ENCODE peak calls at places on chromosomes 4 and X, in seven cellular contexts. Z, J, X, C, L, A and Q are unnamed samples. For H3K4me1, the result is how much of the 10 kb centered on the place peaks cover.

GRCh38 chrX:81120936-81121351 is 80.8 kb downstream of the HMGN5 start:
- DNase-seq in C (peak), X (peak), L (peak), Z (peak), J (peak), A (no peak), Q (peak)

GRCh38 chr4:64584981-64585557 is 175.8 kb upstream of the TECRL start:
- DNase-seq in X (peak), C (no peak), A (no peak), J (no peak), L (peak), Z (no peak), Q (peak)

GRCh38 chrX:17596051-17596450 is 141.2 kb upstream of the SCML1 start:
- DNase-seq in X (peak), Z (no peak), C (no peak), A (no peak), L (peak), J (no peak), Q (no peak)

GRCh38 chr4:176841730-176842129 is 49.0 kb upstream of the VEGFC start:
- DNase-seq in L (peak), A (no peak), J (no peak), C (no peak), X (no peak), Z (no peak), Q (no peak)

GRCh38 chr4:174402470-174403176 is 118.9 kb downstream of the CEP44 start:
- DNase-seq in A (no peak), X (peak), C (no peak), Z (no peak), J (no peak), L (no peak), Q (no peak)

GRCh38 chr4:183408791-183409190 is 35.6 kb upstream of the CDKN2AIP start:
- DNase-seq in X (no peak), A (no peak), L (no peak), C (no peak), J (peak), Z (no peak), Q (peak)

GRCh38 chr4:1290165-1290977 is 680 bp downstream of the MAEA start:
- DNase-seq in J (peak), A (no peak), C (no peak), Z (no peak), X (peak), L (peak), Q (peak)

GRCh38 chrX:138847930-138848329 is 136.4 kb upstream of the FGF13 start:
- DNase-seq in J (no peak), C (no peak), Z (no peak), A (no peak), L (no peak), X (peak), Q (no peak)

GRCh38 chr4:155530290-155530689 is 136.4 kb upstream of the GUCY1A1 start:
- DNase-seq in A (no peak), C (no peak), Z (no peak), X (no peak), J (no peak), L (peak), Q (no peak)

GRCh38 chrX:103629295-103630170 is 758 bp downstream of the TCEAL1 start:
- DNase-seq in J (peak), L (peak), Z (no peak), A (peak), X (peak), C (peak), Q (peak)

GRCh38 chrX:69063486-69063885 is 101.8 kb downstream of the PJA1 start:
- DNase-seq in C (no peak), A (peak), X (no peak), Z (no peak), L (no peak), J (peak), Q (no peak)

GRCh38 chr4:150401083-150401687 is 180.8 kb upstream of the MAB21L2 start:
- DNase-seq in A (no peak), C (no peak), L (no peak), X (no peak), J (no peak), Z (no peak), Q (no peak)

GRCh38 chr4:139530833-139531427 is 25.1 kb downstream of the SETD7 start:
- DNase-seq in L (peak), J (peak), A (no peak), X (peak), Z (peak), C (no peak), Q (peak)

GRCh38 chr4:47466061-47466785 is 2.7 kb upstream of the COMMD8 start:
- DNase-seq in L (no peak), Z (no peak), C (no peak), A (no peak), J (no peak), X (no peak), Q (no peak)

GRCh38 chr4:186644737-186645261 is 78.9 kb downstream of the FAT1 start:
- DNase-seq in X (no peak), Z (no peak), A (no peak), J (no peak), L (no peak), C (peak), Q (peak)

GRCh38 chr4:52037730-52038108 is 380 bp downstream of the SGCB start:
- DNase-seq in Z (no peak), X (peak), A (no peak), L (peak), C (peak), J (no peak), Q (peak)

GRCh38 chr4:136150046-136150445 is 1382.2 kb downstream of the PCDH18 start:
- DNase-seq in Z (no peak), C (no peak), J (no peak), L (no peak), X (no peak), A (no peak), Q (no peak)

GRCh38 chrX:45758319-45758718 is 557.6 kb upstream of the DIPK2B start:
- DNase-seq in J (no peak), X (no peak), L (peak), A (no peak), C (no peak), Z (no peak), Q (peak)

GRCh38 chr4:107665001-107665400 is 55.0 kb downstream of the PAPSS1 start:
- DNase-seq in L (peak), A (no peak), Z (no peak), C (no peak), J (no peak), X (no peak), Q (no peak)

DNA sequence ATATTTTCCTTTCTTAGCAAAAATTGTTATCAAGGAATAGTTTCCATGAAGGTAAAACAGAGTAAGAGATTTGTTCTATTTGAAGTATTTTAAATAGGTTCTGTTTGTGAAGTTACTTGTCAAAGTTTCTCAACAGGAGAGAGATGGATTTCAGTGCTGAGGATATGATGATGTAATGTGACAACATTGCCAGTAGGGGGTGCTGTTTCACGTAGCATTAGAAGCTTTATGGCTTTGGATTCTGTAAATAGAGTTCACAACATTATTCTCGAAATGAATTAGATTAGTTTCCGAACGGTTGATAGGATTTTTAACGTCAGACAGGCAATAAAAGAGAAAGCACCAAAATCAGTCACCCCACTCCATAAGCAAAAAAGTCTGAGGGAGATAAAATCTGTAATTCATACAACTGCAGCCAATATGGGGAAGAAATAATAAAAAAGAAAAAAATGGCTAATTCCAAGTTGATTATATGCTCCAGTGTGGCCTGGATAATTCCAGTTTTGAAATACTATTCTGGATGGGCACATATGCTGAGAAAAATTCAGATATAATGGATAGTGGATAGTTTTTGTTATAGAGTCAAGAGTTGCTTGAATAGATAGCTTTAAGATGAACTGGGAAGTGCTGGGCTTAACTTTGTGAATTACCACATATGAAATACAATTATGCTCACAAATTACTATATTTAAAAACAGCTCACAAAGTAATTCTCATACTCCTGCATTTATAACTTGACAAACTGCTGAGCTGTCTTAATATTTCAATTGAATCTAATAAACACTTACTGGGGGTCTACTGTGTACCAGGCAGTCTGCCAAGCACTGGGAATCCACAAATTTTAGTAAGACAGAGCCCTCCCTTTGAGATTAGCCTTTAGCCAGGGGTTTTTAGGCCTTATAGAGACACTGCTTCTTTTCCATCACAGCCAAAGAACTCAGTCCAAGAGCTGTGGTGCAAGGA is 109.0 kb downstream of the GPAT3 start:
- DNase-seq in L (peak), C (no peak), A (no peak), X (peak), Z (peak), J (no peak), Q (peak)
- H3K4me3 ChIP-seq in L (no peak), C (no peak), A (no peak), X (no peak), Z (no peak), J (no peak), Q (no peak)

GRCh38 chrX:13692771-13693231 is 3.9 kb downstream of the RAB9A start:
- DNase-seq in L (no peak), J (no peak), C (no peak), A (no peak), Z (no peak), X (no peak), Q (no peak)
- H3K4me1 ChIP-seq in L (under half), J (under half), C (half or more), A (under half), Z (under half), X (under half), Q (under half)

DNA sequence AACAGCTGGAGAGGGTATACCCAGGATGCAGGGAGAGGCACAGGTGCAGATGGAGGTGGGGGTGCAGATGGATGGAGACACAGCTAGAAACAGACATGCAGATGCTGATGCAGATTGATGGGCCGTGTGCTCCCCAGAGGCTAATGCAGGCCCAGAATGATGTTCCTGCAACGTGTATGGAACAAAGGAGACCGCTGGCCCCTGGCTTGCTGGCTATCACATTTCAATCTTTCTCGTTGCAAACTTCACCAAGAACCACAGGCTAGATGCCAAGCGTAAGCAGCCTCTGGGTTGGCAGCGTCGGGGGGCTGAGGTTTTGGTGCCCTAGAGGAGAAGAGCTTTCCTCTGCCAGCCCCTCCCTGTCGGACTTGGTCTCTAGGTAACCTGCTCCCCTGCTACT is 68.9 kb upstream of the PSAPL1 start:
- DNase-seq in L (no peak), C (no peak), J (no peak), A (no peak), Z (no peak), X (no peak), Q (no peak)
- H3K27ac ChIP-seq in L (no peak), C (no peak), J (no peak), A (no peak), Z (no peak), X (no peak), Q (no peak)

GRCh38 chr4:38752393-38752961 is 30.3 kb downstream of the TLR10 start:
- DNase-seq in X (no peak), L (peak), C (no peak), A (no peak), Z (no peak), J (no peak), Q (no peak)
- H3K4me3 ChIP-seq in X (no peak), L (no peak), C (peak), A (no peak), Z (no peak), J (no peak), Q (no peak)

DNA sequence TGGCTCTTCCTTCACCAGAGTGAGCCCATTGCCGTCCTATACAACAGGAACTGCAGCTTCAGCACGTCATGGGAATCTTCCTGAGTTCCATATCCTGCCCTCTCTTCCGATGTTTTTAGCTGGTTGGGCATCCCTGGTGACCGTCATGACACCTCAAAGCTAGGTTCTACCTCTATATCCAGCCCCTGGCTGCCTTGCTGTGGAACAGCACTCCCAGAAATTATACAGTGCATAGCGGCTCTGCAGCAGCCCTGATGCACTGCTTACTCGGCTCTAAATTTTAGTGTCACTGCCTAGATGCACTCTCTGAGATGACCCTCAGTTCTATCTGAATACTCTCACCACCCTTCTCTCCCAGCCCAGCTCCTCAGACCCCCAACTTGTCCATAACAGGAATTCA is 44.3 kb downstream of the ARHGEF38 start:
- DNase-seq in C (no peak), X (no peak), L (no peak), J (no peak), A (no peak), Z (no peak), Q (no peak)
- H3K4me1 ChIP-seq in C (under half), X (under half), L (under half), J (under half), A (under half), Z (under half), Q (under half)